ENCODE peak calls at places on chromosome 5, in ten cellular contexts. One of them, this sample, is unnamed.

GRCh38 chr5:143536364-143536763 is 132.9 kb upstream of the NR3C1 start:
- DNase-seq in brain microvascular endothelial cell: peak
- DNase-seq in CD4-positive, alpha-beta T cell: no peak
- DNase-seq in aorta: peak
- DNase-seq in CD8-positive, alpha-beta memory T cell: no peak
- DNase-seq in CD4-positive, alpha-beta memory T cell: no peak
- DNase-seq in tibial nerve: peak
- DNase-seq in adrenal gland: peak
- DNase-seq in Peyer's patch: no peak
- DNase-seq in RWPE1: peak
- DNase-seq in this sample: peak

GRCh38 chr5:892390-893136 is at the start of the genes BRD9 and TRIP13:
- DNase-seq in CD4-positive, alpha-beta T cell: peak
- DNase-seq in aorta: peak
- DNase-seq in CD4-positive, alpha-beta memory T cell: peak
- DNase-seq in tibial nerve: peak
- DNase-seq in RWPE1: peak
- DNase-seq in adrenal gland: peak
- DNase-seq in Peyer's patch: peak
- DNase-seq in brain microvascular endothelial cell: peak
- DNase-seq in CD8-positive, alpha-beta memory T cell: peak
- DNase-seq in this sample: peak

GRCh38 chr5:140245354-140245753 is 57.5 kb downstream of the PFDN1 start:
- DNase-seq in tibial nerve: no peak
- DNase-seq in CD8-positive, alpha-beta memory T cell: no peak
- DNase-seq in CD4-positive, alpha-beta T cell: no peak
- DNase-seq in RWPE1: no peak
- DNase-seq in aorta: no peak
- DNase-seq in Peyer's patch: no peak
- DNase-seq in adrenal gland: no peak
- DNase-seq in CD4-positive, alpha-beta memory T cell: no peak
- DNase-seq in brain microvascular endothelial cell: no peak
- DNase-seq in this sample: no peak

GRCh38 chr5:148791334-148791667 is 35.1 kb upstream of the ADRB2 start:
- DNase-seq in RWPE1: peak
- DNase-seq in Peyer's patch: no peak
- DNase-seq in adrenal gland: no peak
- DNase-seq in brain microvascular endothelial cell: peak
- DNase-seq in CD4-positive, alpha-beta T cell: no peak
- DNase-seq in CD8-positive, alpha-beta memory T cell: no peak
- DNase-seq in CD4-positive, alpha-beta memory T cell: no peak
- DNase-seq in aorta: no peak
- DNase-seq in tibial nerve: no peak
- DNase-seq in this sample: no peak

GRCh38 chr5:62514510-62515119 is 64.0 kb upstream of the LRRC70 start:
- DNase-seq in brain microvascular endothelial cell: no peak
- DNase-seq in Peyer's patch: no peak
- DNase-seq in RWPE1: no peak
- DNase-seq in adrenal gland: no peak
- DNase-seq in tibial nerve: no peak
- DNase-seq in CD4-positive, alpha-beta memory T cell: no peak
- DNase-seq in CD4-positive, alpha-beta T cell: no peak
- DNase-seq in CD8-positive, alpha-beta memory T cell: no peak
- DNase-seq in aorta: no peak
- DNase-seq in this sample: no peak

GRCh38 chr5:123549256-123549904 is 37.4 kb downstream of the CSNK1G3 start:
- DNase-seq in adrenal gland: no peak
- DNase-seq in CD8-positive, alpha-beta memory T cell: peak
- DNase-seq in brain microvascular endothelial cell: no peak
- DNase-seq in CD4-positive, alpha-beta memory T cell: peak
- DNase-seq in tibial nerve: no peak
- DNase-seq in aorta: no peak
- DNase-seq in CD4-positive, alpha-beta T cell: peak
- DNase-seq in Peyer's patch: no peak
- DNase-seq in RWPE1: no peak
- DNase-seq in this sample: no peak

GRCh38 chr5:144468542-144468941 is 297.9 kb downstream of the KCTD16 start:
- DNase-seq in Peyer's patch: no peak
- DNase-seq in brain microvascular endothelial cell: no peak
- DNase-seq in CD4-positive, alpha-beta T cell: no peak
- DNase-seq in RWPE1: no peak
- DNase-seq in tibial nerve: no peak
- DNase-seq in CD8-positive, alpha-beta memory T cell: no peak
- DNase-seq in adrenal gland: no peak
- DNase-seq in CD4-positive, alpha-beta memory T cell: no peak
- DNase-seq in aorta: no peak
- DNase-seq in this sample: peak

GRCh38 chr5:74502479-74502950 is 138.0 kb downstream of the ENC1 start:
- DNase-seq in brain microvascular endothelial cell: no peak
- DNase-seq in Peyer's patch: no peak
- DNase-seq in aorta: no peak
- DNase-seq in adrenal gland: no peak
- DNase-seq in RWPE1: no peak
- DNase-seq in CD4-positive, alpha-beta T cell: no peak
- DNase-seq in CD4-positive, alpha-beta memory T cell: no peak
- DNase-seq in tibial nerve: no peak
- DNase-seq in CD8-positive, alpha-beta memory T cell: no peak
- DNase-seq in this sample: no peak

GRCh38 chr5:50968296-50969206 is 302.1 kb downstream of the PARP8 start:
- DNase-seq in adrenal gland: no peak
- DNase-seq in brain microvascular endothelial cell: no peak
- DNase-seq in CD4-positive, alpha-beta memory T cell: no peak
- DNase-seq in Peyer's patch: no peak
- DNase-seq in RWPE1: no peak
- DNase-seq in CD4-positive, alpha-beta T cell: no peak
- DNase-seq in CD8-positive, alpha-beta memory T cell: no peak
- DNase-seq in tibial nerve: no peak
- DNase-seq in aorta: no peak
- DNase-seq in this sample: no peak

GRCh38 chr5:56588636-56589485 is 226.5 kb upstream of the MAP3K1 start:
- DNase-seq in CD8-positive, alpha-beta memory T cell: peak
- DNase-seq in CD4-positive, alpha-beta memory T cell: peak
- DNase-seq in adrenal gland: no peak
- DNase-seq in CD4-positive, alpha-beta T cell: peak
- DNase-seq in Peyer's patch: no peak
- DNase-seq in brain microvascular endothelial cell: no peak
- DNase-seq in aorta: peak
- DNase-seq in tibial nerve: peak
- DNase-seq in RWPE1: no peak
- DNase-seq in this sample: no peak

GRCh38 chr5:76691470-76692273 is 24.3 kb upstream of the F2R start:
- DNase-seq in CD8-positive, alpha-beta memory T cell: no peak
- DNase-seq in Peyer's patch: no peak
- DNase-seq in RWPE1: no peak
- DNase-seq in brain microvascular endothelial cell: peak
- DNase-seq in adrenal gland: peak
- DNase-seq in CD4-positive, alpha-beta memory T cell: no peak
- DNase-seq in aorta: no peak
- DNase-seq in tibial nerve: no peak
- DNase-seq in CD4-positive, alpha-beta T cell: no peak
- DNase-seq in this sample: peak
- H3K27ac ChIP-seq in CD8-positive, alpha-beta memory T cell: no peak
- H3K27ac ChIP-seq in Peyer's patch: peak
- H3K27ac ChIP-seq in RWPE1: peak
- H3K27ac ChIP-seq in brain microvascular endothelial cell: peak
- H3K27ac ChIP-seq in adrenal gland: no peak
- H3K27ac ChIP-seq in CD4-positive, alpha-beta memory T cell: no peak
- H3K27ac ChIP-seq in aorta: no peak
- H3K27ac ChIP-seq in tibial nerve: peak
- H3K27ac ChIP-seq in CD4-positive, alpha-beta T cell: no peak
- H3K27ac ChIP-seq in this sample: peak

GRCh38 chr5:180353963-180354574 is 933 bp upstream of the GFPT2 start:
- DNase-seq in Peyer's patch: no peak
- DNase-seq in tibial nerve: no peak
- DNase-seq in CD4-positive, alpha-beta memory T cell: no peak
- DNase-seq in CD8-positive, alpha-beta memory T cell: no peak
- DNase-seq in RWPE1: no peak
- DNase-seq in CD4-positive, alpha-beta T cell: no peak
- DNase-seq in adrenal gland: no peak
- DNase-seq in brain microvascular endothelial cell: no peak
- DNase-seq in aorta: no peak
- DNase-seq in this sample: no peak

GRCh38 chr5:180352976-180353225 is 235 bp downstream of the GFPT2 start:
- DNase-seq in aorta: no peak
- DNase-seq in CD8-positive, alpha-beta memory T cell: no peak
- DNase-seq in Peyer's patch: no peak
- DNase-seq in CD4-positive, alpha-beta memory T cell: no peak
- DNase-seq in brain microvascular endothelial cell: no peak
- DNase-seq in RWPE1: no peak
- DNase-seq in CD4-positive, alpha-beta T cell: no peak
- DNase-seq in tibial nerve: no peak
- DNase-seq in adrenal gland: no peak
- DNase-seq in this sample: no peak

GRCh38 chr5:180350711-180351110 is 2.4 kb downstream of the GFPT2 start:
- DNase-seq in CD4-positive, alpha-beta memory T cell: no peak
- DNase-seq in RWPE1: no peak
- DNase-seq in adrenal gland: no peak
- DNase-seq in tibial nerve: no peak
- DNase-seq in brain microvascular endothelial cell: no peak
- DNase-seq in CD4-positive, alpha-beta T cell: no peak
- DNase-seq in aorta: no peak
- DNase-seq in Peyer's patch: no peak
- DNase-seq in CD8-positive, alpha-beta memory T cell: no peak
- DNase-seq in this sample: no peak

GRCh38 chr5:180353226-180353962 is at the start of gene GFPT2:
- DNase-seq in CD4-positive, alpha-beta memory T cell: peak
- DNase-seq in tibial nerve: peak
- DNase-seq in CD4-positive, alpha-beta T cell: peak
- DNase-seq in brain microvascular endothelial cell: peak
- DNase-seq in aorta: peak
- DNase-seq in Peyer's patch: peak
- DNase-seq in adrenal gland: peak
- DNase-seq in CD8-positive, alpha-beta memory T cell: peak
- DNase-seq in RWPE1: peak
- DNase-seq in this sample: peak

GRCh38 chr5:180352116-180352975 is 790 bp downstream of the GFPT2 start:
- DNase-seq in CD8-positive, alpha-beta memory T cell: peak
- DNase-seq in CD4-positive, alpha-beta T cell: no peak
- DNase-seq in RWPE1: no peak
- DNase-seq in brain microvascular endothelial cell: no peak
- DNase-seq in aorta: no peak
- DNase-seq in CD4-positive, alpha-beta memory T cell: no peak
- DNase-seq in adrenal gland: peak
- DNase-seq in Peyer's patch: no peak
- DNase-seq in tibial nerve: peak
- DNase-seq in this sample: peak
- H3K27ac ChIP-seq in CD8-positive, alpha-beta memory T cell: no peak
- H3K27ac ChIP-seq in CD4-positive, alpha-beta T cell: no peak
- H3K27ac ChIP-seq in RWPE1: no peak
- H3K27ac ChIP-seq in brain microvascular endothelial cell: no peak
- H3K27ac ChIP-seq in aorta: no peak
- H3K27ac ChIP-seq in CD4-positive, alpha-beta memory T cell: no peak
- H3K27ac ChIP-seq in adrenal gland: peak
- H3K27ac ChIP-seq in Peyer's patch: peak
- H3K27ac ChIP-seq in tibial nerve: peak
- H3K27ac ChIP-seq in this sample: peak

DNA sequence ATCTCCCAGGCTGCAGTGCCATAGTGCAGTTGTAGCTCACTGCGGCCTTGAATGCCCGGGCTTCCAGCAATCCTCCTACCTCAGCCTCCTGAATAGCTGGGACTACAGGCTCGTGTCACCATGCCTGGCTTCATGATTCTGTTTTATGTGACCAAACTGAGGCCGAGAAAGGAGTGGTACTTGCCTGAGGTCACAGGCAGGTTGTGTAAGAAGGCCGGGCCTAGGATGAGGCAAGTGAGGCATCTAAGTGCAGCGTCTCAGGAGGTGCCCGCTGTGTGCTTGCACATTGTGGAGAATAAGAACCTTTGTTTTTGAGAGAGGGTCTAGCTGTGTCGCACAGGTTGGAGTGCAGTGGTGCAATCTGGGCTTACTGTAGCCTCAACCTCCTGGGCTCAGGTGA is 2.1 kb upstream of the NDST1 start:
- DNase-seq in RWPE1: no peak
- DNase-seq in CD4-positive, alpha-beta memory T cell: no peak
- DNase-seq in tibial nerve: no peak
- DNase-seq in aorta: no peak
- DNase-seq in adrenal gland: no peak
- DNase-seq in brain microvascular endothelial cell: no peak
- DNase-seq in CD8-positive, alpha-beta memory T cell: no peak
- DNase-seq in CD4-positive, alpha-beta T cell: no peak
- DNase-seq in Peyer's patch: no peak
- DNase-seq in this sample: no peak
- H3K27ac ChIP-seq in RWPE1: peak
- H3K27ac ChIP-seq in CD4-positive, alpha-beta memory T cell: no peak
- H3K27ac ChIP-seq in tibial nerve: peak
- H3K27ac ChIP-seq in aorta: peak
- H3K27ac ChIP-seq in adrenal gland: no peak
- H3K27ac ChIP-seq in brain microvascular endothelial cell: no peak
- H3K27ac ChIP-seq in CD8-positive, alpha-beta memory T cell: no peak
- H3K27ac ChIP-seq in CD4-positive, alpha-beta T cell: no peak
- H3K27ac ChIP-seq in Peyer's patch: no peak
- H3K27ac ChIP-seq in this sample: no peak

GRCh38 chr5:165871279-165871678 is 2365.9 kb downstream of the MAT2B start:
- DNase-seq in tibial nerve: no peak
- DNase-seq in aorta: no peak
- DNase-seq in brain microvascular endothelial cell: no peak
- DNase-seq in CD8-positive, alpha-beta memory T cell: no peak
- DNase-seq in Peyer's patch: no peak
- DNase-seq in CD4-positive, alpha-beta T cell: no peak
- DNase-seq in CD4-positive, alpha-beta memory T cell: no peak
- DNase-seq in adrenal gland: no peak
- DNase-seq in RWPE1: no peak
- DNase-seq in this sample: no peak

GRCh38 chr5:165863267-165863666 is 2357.8 kb downstream of the MAT2B start:
- DNase-seq in CD4-positive, alpha-beta T cell: no peak
- DNase-seq in CD4-positive, alpha-beta memory T cell: no peak
- DNase-seq in tibial nerve: no peak
- DNase-seq in Peyer's patch: no peak
- DNase-seq in CD8-positive, alpha-beta memory T cell: no peak
- DNase-seq in adrenal gland: no peak
- DNase-seq in aorta: no peak
- DNase-seq in brain microvascular endothelial cell: no peak
- DNase-seq in RWPE1: no peak
- DNase-seq in this sample: no peak

DNA sequence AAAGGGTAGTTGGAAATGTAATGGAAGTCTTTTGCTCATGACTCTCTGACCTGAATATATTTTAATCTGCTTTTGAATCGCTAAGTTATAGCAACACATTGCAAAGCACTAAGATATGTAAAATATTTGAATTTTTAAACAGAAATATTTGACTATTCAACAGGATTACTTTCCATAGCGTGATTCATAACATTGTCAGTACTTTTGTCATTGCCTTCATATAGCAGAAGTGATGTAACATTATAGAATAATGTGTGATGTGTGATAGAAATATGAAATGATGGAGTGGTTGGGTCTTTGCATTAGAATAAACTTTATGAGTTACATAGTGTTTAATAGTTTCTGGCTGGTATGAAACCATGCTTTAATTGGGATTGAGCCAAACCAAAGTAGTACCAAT is 2363.6 kb downstream of the MAT2B start:
- DNase-seq in CD8-positive, alpha-beta memory T cell: no peak
- DNase-seq in RWPE1: no peak
- DNase-seq in adrenal gland: no peak
- DNase-seq in CD4-positive, alpha-beta memory T cell: no peak
- DNase-seq in CD4-positive, alpha-beta T cell: no peak
- DNase-seq in tibial nerve: no peak
- DNase-seq in aorta: no peak
- DNase-seq in brain microvascular endothelial cell: no peak
- DNase-seq in Peyer's patch: no peak
- DNase-seq in this sample: no peak
- H3K27ac ChIP-seq in CD8-positive, alpha-beta memory T cell: no peak
- H3K27ac ChIP-seq in RWPE1: no peak
- H3K27ac ChIP-seq in adrenal gland: no peak
- H3K27ac ChIP-seq in CD4-positive, alpha-beta memory T cell: no peak
- H3K27ac ChIP-seq in CD4-positive, alpha-beta T cell: no peak
- H3K27ac ChIP-seq in tibial nerve: no peak
- H3K27ac ChIP-seq in aorta: no peak
- H3K27ac ChIP-seq in brain microvascular endothelial cell: no peak
- H3K27ac ChIP-seq in Peyer's patch: no peak
- H3K27ac ChIP-seq in this sample: no peak